ENCODE peak calls at places on chromosomes 5 and 9, in four cellular contexts. X is PC-9; I is cardiac muscle cell; W is CD4-positive, alpha-beta memory T cell. N is an unnamed sample. For H3K9me3, H3K27me3 and H3K4me1, the result is how much of the 10 kb centered on the place peaks cover.

GRCh38 chr9:69171049-69171448 is 3.0 kb upstream of the TJP2 start:
- DNase-seq in X (peak), I (no peak), W (no peak), N (no peak)

GRCh38 chr5:90590170-90590569 is 31.6 kb downstream of the ADGRV1 start:
- DNase-seq in X (no peak), I (no peak), W (no peak), N (no peak)

GRCh38 chr5:39176740-39177628 is 42.4 kb downstream of the FYB1 start:
- DNase-seq in X (no peak), I (no peak), W (peak), N (no peak)

GRCh38 chr5:83590966-83591365 is 119.4 kb downstream of the VCAN start:
- DNase-seq in X (no peak), I (no peak), W (no peak), N (no peak)

GRCh38 chr5:143663872-143664271 is 148.1 kb upstream of the HMHB1 start:
- DNase-seq in X (no peak), I (no peak), W (no peak), N (no peak)

GRCh38 chr9:12906646-12907045 is 131.8 kb downstream of the LURAP1L start:
- DNase-seq in X (no peak), I (no peak), W (no peak), N (no peak)

GRCh38 chr9:2413196-2413840 is 208.3 kb upstream of the VLDLR start:
- DNase-seq in X (no peak), I (no peak), W (no peak), N (no peak)

GRCh38 chr5:56167522-56167921 is 65.6 kb downstream of the ANKRD55 start:
- DNase-seq in X (no peak), I (no peak), W (no peak), N (no peak)

GRCh38 chr9:11135856-11136255 is 523.1 kb upstream of the PTPRD start:
- DNase-seq in X (no peak), I (peak), W (no peak), N (no peak)

GRCh38 chr9:79686381-79687130 is 114.8 kb downstream of the TLE4 start:
- DNase-seq in X (no peak), I (no peak), W (no peak), N (no peak)

GRCh38 chr5:142568271-142568995 is 117.5 kb downstream of the FGF1 start:
- DNase-seq in X (no peak), I (no peak), W (no peak), N (no peak)

GRCh38 chr5:50711280-50711679 is 44.8 kb downstream of the PARP8 start:
- DNase-seq in X (no peak), I (no peak), W (peak), N (no peak)

GRCh38 chr5:66769839-66770617 is 173.8 kb downstream of the MAST4 start:
- DNase-seq in X (no peak), I (no peak), W (no peak), N (peak)

GRCh38 chr5:16855475-16855874 is 80.6 kb downstream of the MYO10 start:
- DNase-seq in X (no peak), I (peak), W (no peak), N (peak)

GRCh38 chr5:82623094-82623514 is 344.9 kb upstream of the RPS23 start:
- DNase-seq in X (no peak), I (no peak), W (no peak), N (no peak)

GRCh38 chr9:37942616-37943328 is 38.8 kb upstream of the SLC25A51 start:
- DNase-seq in X (peak), I (no peak), W (no peak), N (no peak)

GRCh38 chr5:14595189-14595588 is 13.6 kb downstream of the OTULINL start:
- DNase-seq in X (no peak), I (no peak), W (peak), N (no peak)

GRCh38 chr9:128419061-128419925 is 1.4 kb upstream of the CERCAM start:
- DNase-seq in X (peak), I (peak), W (peak), N (no peak)

GRCh38 chr9:14350766-14351165 is 36.8 kb upstream of the NFIB start:
- DNase-seq in X (no peak), I (no peak), W (no peak), N (no peak)

GRCh38 chr5:170006016-170006415 is 25.7 kb upstream of the INSYN2B start:
- DNase-seq in X (no peak), I (no peak), W (no peak), N (no peak)

GRCh38 chr5:3020426-3020825 is 268.9 kb upstream of the IRX2 start:
- DNase-seq in X (no peak), I (no peak), W (no peak), N (no peak)

GRCh38 chr5:169408735-169409134 is 107.8 kb upstream of the SLIT3 start:
- DNase-seq in X (no peak), I (no peak), W (no peak), N (no peak)

GRCh38 chr9:34177906-34178697 is 741 bp upstream of the UBAP1 start:
- DNase-seq in X (no peak), I (no peak), W (no peak), N (no peak)

GRCh38 chr5:121573844-121574243 is 277.8 kb upstream of the FTMT start:
- DNase-seq in X (no peak), I (no peak), W (no peak), N (no peak)

DNA sequence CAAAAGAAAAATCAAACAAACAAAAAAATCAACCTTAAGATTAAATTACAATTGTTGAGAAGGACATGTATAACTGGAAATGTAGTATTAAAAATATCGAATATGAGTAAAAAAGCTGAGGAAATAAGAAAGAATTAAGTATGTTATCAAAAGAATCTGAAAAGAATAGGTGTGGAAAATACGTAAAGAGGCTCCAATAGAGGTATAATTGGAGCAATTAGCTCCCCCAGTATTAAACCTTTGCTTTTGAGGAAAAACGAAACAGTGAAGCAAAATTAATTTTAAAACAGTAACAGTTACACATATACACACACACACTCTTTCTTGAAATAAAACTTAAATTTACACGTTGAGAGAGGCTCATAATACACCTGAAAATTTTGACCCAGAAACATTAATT is 578.7 kb upstream of the ADAMTS16 start:
- DNase-seq in X (no peak), I (no peak), W (no peak), N (no peak)
- H3K9me3 ChIP-seq in X (under half), I (under half), W (under half), N (under half)

GRCh38 chr9:113530022-113530635 is 66.6 kb downstream of the RGS3 start:
- DNase-seq in X (no peak), I (no peak), W (no peak), N (no peak)
- H3K27me3 ChIP-seq in X (under half), I (under half), W (under half), N (under half)

GRCh38 chr5:150503386-150503785 is 4.5 kb upstream of the NDST1 start:
- DNase-seq in X (no peak), I (no peak), W (no peak), N (no peak)
- H3K4me1 ChIP-seq in X (under half), I (under half), W (under half), N (under half)

GRCh38 chr5:98490348-98490747 is 283.1 kb upstream of the RGMB start:
- DNase-seq in X (no peak), I (no peak), W (no peak), N (no peak)
- H3K9me3 ChIP-seq in X (under half), I (under half), W (under half), N (under half)